ENCODE peak calls at places on chromosomes 6 and 20, in seven cellular contexts. One of them, this sample, is unnamed.

GRCh38 chr6:136539967-136540366 is 10.3 kb downstream of the MAP7 start:
- DNase-seq in right cardiac atrium: no peak
- DNase-seq in heart left ventricle: no peak
- DNase-seq in mesendoderm: no peak
- DNase-seq in ovary: no peak
- DNase-seq in A673: no peak
- DNase-seq in PC-3: no peak
- DNase-seq in this sample: no peak

GRCh38 chr20:63536997-63537524 is at the start of gene PTK6:
- DNase-seq in A673: no peak
- DNase-seq in mesendoderm: no peak
- DNase-seq in PC-3: peak
- DNase-seq in right cardiac atrium: peak
- DNase-seq in heart left ventricle: peak
- DNase-seq in ovary: no peak
- DNase-seq in this sample: no peak

GRCh38 chr6:56652994-56653393 is 10.3 kb upstream of the DST start:
- DNase-seq in heart left ventricle: no peak
- DNase-seq in ovary: no peak
- DNase-seq in mesendoderm: no peak
- DNase-seq in PC-3: peak
- DNase-seq in right cardiac atrium: no peak
- DNase-seq in A673: peak
- DNase-seq in this sample: no peak

GRCh38 chr20:11207749-11208502 is 534.1 kb upstream of the JAG1 start:
- DNase-seq in right cardiac atrium: peak
- DNase-seq in ovary: no peak
- DNase-seq in A673: peak
- DNase-seq in mesendoderm: peak
- DNase-seq in PC-3: peak
- DNase-seq in heart left ventricle: no peak
- DNase-seq in this sample: peak

GRCh38 chr6:46170357-46171289 is at the start of gene ENPP5:
- DNase-seq in PC-3: peak
- DNase-seq in ovary: peak
- DNase-seq in mesendoderm: peak
- DNase-seq in A673: peak
- DNase-seq in right cardiac atrium: peak
- DNase-seq in heart left ventricle: peak
- DNase-seq in this sample: no peak

GRCh38 chr6:36610576-36611336 is 16.6 kb downstream of the SRSF3 start:
- DNase-seq in ovary: no peak
- DNase-seq in A673: no peak
- DNase-seq in right cardiac atrium: peak
- DNase-seq in heart left ventricle: no peak
- DNase-seq in PC-3: no peak
- DNase-seq in mesendoderm: no peak
- DNase-seq in this sample: no peak

GRCh38 chr6:34273242-34273805 is 24.5 kb upstream of the SMIM29 start:
- DNase-seq in right cardiac atrium: peak
- DNase-seq in A673: no peak
- DNase-seq in heart left ventricle: peak
- DNase-seq in mesendoderm: peak
- DNase-seq in ovary: peak
- DNase-seq in PC-3: no peak
- DNase-seq in this sample: peak

GRCh38 chr6:133559926-133560325 is 318.8 kb downstream of the EYA4 start:
- DNase-seq in right cardiac atrium: no peak
- DNase-seq in A673: no peak
- DNase-seq in mesendoderm: no peak
- DNase-seq in PC-3: no peak
- DNase-seq in heart left ventricle: no peak
- DNase-seq in ovary: no peak
- DNase-seq in this sample: no peak

GRCh38 chr6:36267731-36268477 is 2.0 kb upstream of the PNPLA1 start:
- DNase-seq in mesendoderm: no peak
- DNase-seq in ovary: no peak
- DNase-seq in heart left ventricle: no peak
- DNase-seq in right cardiac atrium: no peak
- DNase-seq in A673: no peak
- DNase-seq in PC-3: peak
- DNase-seq in this sample: no peak

GRCh38 chr20:6668546-6668945 is 98.9 kb upstream of the BMP2 start:
- DNase-seq in mesendoderm: no peak
- DNase-seq in PC-3: no peak
- DNase-seq in ovary: no peak
- DNase-seq in right cardiac atrium: no peak
- DNase-seq in A673: no peak
- DNase-seq in heart left ventricle: no peak
- DNase-seq in this sample: no peak

GRCh38 chr6:161261325-161261724 is 12.5 kb downstream of the AGPAT4 start:
- DNase-seq in A673: no peak
- DNase-seq in right cardiac atrium: no peak
- DNase-seq in PC-3: peak
- DNase-seq in heart left ventricle: no peak
- DNase-seq in ovary: no peak
- DNase-seq in mesendoderm: no peak
- DNase-seq in this sample: no peak

GRCh38 chr6:9121551-9121950 is 686.2 kb upstream of the SLC35B3 start:
- DNase-seq in A673: no peak
- DNase-seq in mesendoderm: no peak
- DNase-seq in heart left ventricle: no peak
- DNase-seq in right cardiac atrium: no peak
- DNase-seq in PC-3: no peak
- DNase-seq in ovary: no peak
- DNase-seq in this sample: no peak

GRCh38 chr6:122654016-122654415 is 43.8 kb downstream of the PKIB start:
- DNase-seq in A673: no peak
- DNase-seq in right cardiac atrium: no peak
- DNase-seq in PC-3: no peak
- DNase-seq in heart left ventricle: no peak
- DNase-seq in ovary: no peak
- DNase-seq in mesendoderm: no peak
- DNase-seq in this sample: no peak

GRCh38 chr6:22952076-22952475 is 382.7 kb downstream of the HDGFL1 start:
- DNase-seq in A673: no peak
- DNase-seq in mesendoderm: no peak
- DNase-seq in PC-3: no peak
- DNase-seq in heart left ventricle: no peak
- DNase-seq in ovary: no peak
- DNase-seq in right cardiac atrium: no peak
- DNase-seq in this sample: no peak

GRCh38 chr6:142822383-142822782 is 122.6 kb downstream of the HIVEP2 start:
- DNase-seq in mesendoderm: no peak
- DNase-seq in right cardiac atrium: no peak
- DNase-seq in heart left ventricle: no peak
- DNase-seq in A673: no peak
- DNase-seq in PC-3: no peak
- DNase-seq in ovary: no peak
- DNase-seq in this sample: no peak

GRCh38 chr6:21023210-21023609 is 489.0 kb downstream of the CDKAL1 start:
- DNase-seq in heart left ventricle: no peak
- DNase-seq in right cardiac atrium: no peak
- DNase-seq in ovary: no peak
- DNase-seq in PC-3: peak
- DNase-seq in A673: no peak
- DNase-seq in mesendoderm: peak
- DNase-seq in this sample: no peak

GRCh38 chr6:89122625-89123024 is 4.8 kb upstream of the SRSF12 start:
- DNase-seq in A673: peak
- DNase-seq in right cardiac atrium: no peak
- DNase-seq in heart left ventricle: no peak
- DNase-seq in ovary: no peak
- DNase-seq in mesendoderm: peak
- DNase-seq in PC-3: peak
- DNase-seq in this sample: no peak

GRCh38 chr6:30682181-30683117 is 4.0 kb downstream of the PPP1R18 start:
- DNase-seq in ovary: peak
- DNase-seq in heart left ventricle: peak
- DNase-seq in mesendoderm: peak
- DNase-seq in right cardiac atrium: peak
- DNase-seq in A673: peak
- DNase-seq in PC-3: peak
- DNase-seq in this sample: peak

GRCh38 chr6:14476793-14477531 is 359.4 kb downstream of the CD83 start:
- DNase-seq in right cardiac atrium: peak
- DNase-seq in heart left ventricle: peak
- DNase-seq in ovary: peak
- DNase-seq in PC-3: no peak
- DNase-seq in mesendoderm: no peak
- DNase-seq in A673: no peak
- DNase-seq in this sample: peak

GRCh38 chr6:147283460-147283859 is 79.2 kb downstream of the STXBP5 start:
- DNase-seq in heart left ventricle: no peak
- DNase-seq in ovary: no peak
- DNase-seq in right cardiac atrium: no peak
- DNase-seq in A673: no peak
- DNase-seq in mesendoderm: peak
- DNase-seq in PC-3: peak
- DNase-seq in this sample: no peak

GRCh38 chr20:54043044-54043967 is 27.1 kb downstream of the BCAS1 start:
- DNase-seq in heart left ventricle: no peak
- DNase-seq in PC-3: peak
- DNase-seq in right cardiac atrium: no peak
- DNase-seq in A673: no peak
- DNase-seq in mesendoderm: no peak
- DNase-seq in ovary: no peak
- DNase-seq in this sample: no peak

GRCh38 chr6:152428126-152428525 is 209.0 kb downstream of the SYNE1 start:
- DNase-seq in mesendoderm: peak
- DNase-seq in ovary: no peak
- DNase-seq in PC-3: no peak
- DNase-seq in heart left ventricle: no peak
- DNase-seq in A673: peak
- DNase-seq in right cardiac atrium: peak
- DNase-seq in this sample: peak

GRCh38 chr6:17501442-17501841 is 98.7 kb upstream of the FAM8A1 start:
- DNase-seq in heart left ventricle: no peak
- DNase-seq in ovary: no peak
- DNase-seq in right cardiac atrium: no peak
- DNase-seq in A673: no peak
- DNase-seq in mesendoderm: no peak
- DNase-seq in PC-3: no peak
- DNase-seq in this sample: no peak
- H3K27ac ChIP-seq in heart left ventricle: no peak
- H3K27ac ChIP-seq in ovary: no peak
- H3K27ac ChIP-seq in right cardiac atrium: no peak
- H3K27ac ChIP-seq in A673: no peak
- H3K27ac ChIP-seq in mesendoderm: no peak
- H3K27ac ChIP-seq in PC-3: no peak
- H3K27ac ChIP-seq in this sample: no peak

GRCh38 chr6:6503186-6503585 is 85.3 kb upstream of the LY86 start:
- DNase-seq in right cardiac atrium: no peak
- DNase-seq in A673: no peak
- DNase-seq in mesendoderm: no peak
- DNase-seq in heart left ventricle: no peak
- DNase-seq in ovary: no peak
- DNase-seq in PC-3: no peak
- DNase-seq in this sample: no peak
- H3K4me3 ChIP-seq in right cardiac atrium: no peak
- H3K4me3 ChIP-seq in A673: no peak
- H3K4me3 ChIP-seq in mesendoderm: no peak
- H3K4me3 ChIP-seq in heart left ventricle: no peak
- H3K4me3 ChIP-seq in ovary: no peak
- H3K4me3 ChIP-seq in PC-3: no peak
- H3K4me3 ChIP-seq in this sample: no peak

GRCh38 chr20:62018437-62019143 is 47.1 kb downstream of the TAF4 start:
- DNase-seq in mesendoderm: no peak
- DNase-seq in right cardiac atrium: no peak
- DNase-seq in ovary: no peak
- DNase-seq in A673: no peak
- DNase-seq in heart left ventricle: no peak
- DNase-seq in PC-3: no peak
- DNase-seq in this sample: no peak
- H3K27ac ChIP-seq in mesendoderm: no peak
- H3K27ac ChIP-seq in right cardiac atrium: no peak
- H3K27ac ChIP-seq in ovary: no peak
- H3K27ac ChIP-seq in A673: no peak
- H3K27ac ChIP-seq in heart left ventricle: no peak
- H3K27ac ChIP-seq in PC-3: no peak
- H3K27ac ChIP-seq in this sample: no peak

GRCh38 chr6:105873256-105873704 is 212.9 kb upstream of the PRDM1 start:
- DNase-seq in right cardiac atrium: no peak
- DNase-seq in heart left ventricle: no peak
- DNase-seq in A673: no peak
- DNase-seq in mesendoderm: no peak
- DNase-seq in PC-3: peak
- DNase-seq in ovary: no peak
- DNase-seq in this sample: no peak
- H3K4me3 ChIP-seq in right cardiac atrium: no peak
- H3K4me3 ChIP-seq in heart left ventricle: no peak
- H3K4me3 ChIP-seq in A673: no peak
- H3K4me3 ChIP-seq in mesendoderm: no peak
- H3K4me3 ChIP-seq in PC-3: no peak
- H3K4me3 ChIP-seq in ovary: no peak
- H3K4me3 ChIP-seq in this sample: no peak

GRCh38 chr6:43674921-43675320 is 12.7 kb downstream of the MRPS18A start:
- DNase-seq in mesendoderm: no peak
- DNase-seq in heart left ventricle: no peak
- DNase-seq in ovary: no peak
- DNase-seq in PC-3: no peak
- DNase-seq in A673: no peak
- DNase-seq in right cardiac atrium: no peak
- DNase-seq in this sample: no peak

GRCh38 chr6:43671801-43672690 is 15.5 kb downstream of the MRPS18A start:
- DNase-seq in ovary: peak
- DNase-seq in right cardiac atrium: peak
- DNase-seq in PC-3: no peak
- DNase-seq in mesendoderm: no peak
- DNase-seq in heart left ventricle: no peak
- DNase-seq in A673: no peak
- DNase-seq in this sample: no peak

GRCh38 chr6:43671011-43671800 is 16.4 kb downstream of the MRPS18A start:
- DNase-seq in A673: no peak
- DNase-seq in right cardiac atrium: no peak
- DNase-seq in PC-3: no peak
- DNase-seq in mesendoderm: no peak
- DNase-seq in ovary: no peak
- DNase-seq in heart left ventricle: no peak
- DNase-seq in this sample: no peak

GRCh38 chr6:43670623-43670986 is 17.0 kb downstream of the MRPS18A start:
- DNase-seq in A673: no peak
- DNase-seq in mesendoderm: no peak
- DNase-seq in PC-3: no peak
- DNase-seq in ovary: no peak
- DNase-seq in heart left ventricle: no peak
- DNase-seq in right cardiac atrium: no peak
- DNase-seq in this sample: no peak

GRCh38 chr6:43673444-43674063 is 14.0 kb downstream of the MRPS18A start:
- DNase-seq in PC-3: no peak
- DNase-seq in heart left ventricle: no peak
- DNase-seq in right cardiac atrium: no peak
- DNase-seq in mesendoderm: no peak
- DNase-seq in A673: no peak
- DNase-seq in ovary: no peak
- DNase-seq in this sample: no peak
- H3K27ac ChIP-seq in PC-3: no peak
- H3K27ac ChIP-seq in heart left ventricle: no peak
- H3K27ac ChIP-seq in right cardiac atrium: no peak
- H3K27ac ChIP-seq in mesendoderm: no peak
- H3K27ac ChIP-seq in A673: no peak
- H3K27ac ChIP-seq in ovary: no peak
- H3K27ac ChIP-seq in this sample: no peak

GRCh38 chr6:112066606-112067005 is 12.7 kb downstream of the CCN6 start:
- DNase-seq in PC-3: no peak
- DNase-seq in ovary: no peak
- DNase-seq in A673: no peak
- DNase-seq in mesendoderm: no peak
- DNase-seq in heart left ventricle: no peak
- DNase-seq in right cardiac atrium: no peak
- DNase-seq in this sample: no peak
- H3K4me3 ChIP-seq in PC-3: no peak
- H3K4me3 ChIP-seq in ovary: no peak
- H3K4me3 ChIP-seq in A673: no peak
- H3K4me3 ChIP-seq in mesendoderm: no peak
- H3K4me3 ChIP-seq in heart left ventricle: no peak
- H3K4me3 ChIP-seq in right cardiac atrium: no peak
- H3K4me3 ChIP-seq in this sample: no peak

This sample was measured in brain microvascular endothelial cell.